ENCODE peak calls at places on chromosomes 5 and 9, in nine cellular contexts. D is IMR-90, N is prostate gland, V is right lobe of liver, X is esophagus squamous epithelium, Y is ovary, Z is breast epithelium, R is sigmoid colon, C is H1. W is an unnamed sample. For H3K4me1, the result is how much of the 10 kb centered on the place peaks cover.

GRCh38 chr5:115494570-115495289 is 49.8 kb downstream of the FEM1C start:
- DNase-seq in D (no peak), N (no peak), V (no peak), X (no peak), Y (no peak), Z (no peak), R (no peak), C (no peak), W (no peak)

GRCh38 chr5:112121268-112121667 is 297.8 kb downstream of the EPB41L4A start:
- DNase-seq in D (peak), N (no peak), V (no peak), X (no peak), Y (no peak), Z (no peak), R (no peak), C (no peak), W (no peak)

GRCh38 chr5:102600964-102601363 is 102.2 kb upstream of the SLCO6A1 start:
- DNase-seq in D (peak), N (no peak), V (no peak), X (no peak), Y (no peak), Z (no peak), R (no peak), C (no peak), W (no peak)

GRCh38 chr5:31581498-31582099 is 49.5 kb downstream of the C5orf22 start:
- DNase-seq in D (peak), N (no peak), V (no peak), X (no peak), Y (no peak), Z (no peak), R (no peak), C (no peak), W (no peak)

GRCh38 chr9:77440057-77440456 is 208.1 kb downstream of the GNA14 start:
- DNase-seq in D (peak), N (no peak), V (no peak), X (no peak), Y (no peak), Z (no peak), R (no peak), C (peak), W (no peak)

GRCh38 chr9:133064241-133065069 is 2.7 kb downstream of the CEL start:
- DNase-seq in D (no peak), N (no peak), V (no peak), X (no peak), Y (no peak), Z (no peak), R (no peak), C (no peak), W (no peak)

GRCh38 chr5:40227927-40228326 is 451.8 kb upstream of the PTGER4 start:
- DNase-seq in D (peak), N (no peak), V (no peak), X (no peak), Y (no peak), Z (no peak), R (no peak), C (no peak), W (no peak)

GRCh38 chr5:103512506-103512905 is 50.1 kb downstream of the NUDT12 start:
- DNase-seq in D (no peak), N (no peak), V (no peak), X (no peak), Y (no peak), Z (no peak), R (no peak), C (no peak), W (no peak)

GRCh38 chr5:31992377-31992776 is 181.7 kb downstream of the GOLPH3 start:
- DNase-seq in D (no peak), N (no peak), V (no peak), X (no peak), Y (no peak), Z (no peak), R (no peak), C (no peak), W (no peak)

DNA sequence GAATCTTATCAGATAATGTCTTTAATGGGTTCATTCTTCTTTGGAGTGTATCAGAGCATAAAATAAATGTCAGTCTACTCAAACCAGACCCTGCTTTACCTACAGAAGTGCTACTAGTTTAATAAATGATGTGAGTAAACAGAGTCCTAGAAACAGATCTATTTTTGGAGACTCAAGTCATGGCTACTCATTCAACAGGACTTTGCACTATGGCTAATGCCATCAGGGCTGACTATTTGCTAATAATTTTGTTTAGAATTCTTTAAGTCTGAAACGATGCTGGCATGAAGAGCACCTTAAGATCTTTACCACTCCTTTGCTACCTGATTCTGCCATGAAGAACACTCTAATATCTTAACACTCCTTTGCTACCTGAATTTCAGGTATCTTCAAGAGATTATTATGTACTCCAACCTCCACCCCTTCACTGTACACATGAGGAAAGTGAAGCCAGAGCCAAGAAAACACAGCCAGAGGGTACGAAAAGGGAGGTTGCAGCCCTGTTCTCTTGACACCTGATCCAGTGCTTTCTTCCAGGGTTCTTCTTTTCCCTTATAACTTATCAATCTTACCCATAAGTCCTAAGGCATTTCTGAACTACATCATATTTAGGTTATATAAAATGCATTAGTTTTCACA is 62.4 kb downstream of the ZNF608 start:
- DNase-seq in D (no peak), N (no peak), V (no peak), X (no peak), Y (no peak), Z (no peak), R (no peak), C (no peak), W (no peak)
- H3K4me1 ChIP-seq in D (under half), N (under half), V (under half), X (under half), Y (under half), Z (under half), R (under half), C (under half), W (under half)

GRCh38 chr5:114447084-114447773 is 85.4 kb downstream of the KCNN2 start:
- DNase-seq in D (peak), N (no peak), V (no peak), X (no peak), Y (no peak), Z (no peak), R (no peak), C (no peak), W (no peak)
- TF ChIP-seq CTCF in D (no peak), N (peak), V (peak), X (peak), Y (no peak), Z (no peak), R (no peak), C (no peak), W (no peak)

GRCh38 chr5:61301820-61302563 is 30.1 kb upstream of the ZSWIM6 start:
- DNase-seq in D (peak), N (peak), V (peak), X (no peak), Y (no peak), Z (peak), R (peak), C (no peak), W (no peak)
- TF ChIP-seq POLR2A in D (peak), N (peak), V (no peak), X (no peak), Y (no peak), Z (no peak), R (no peak), C (no peak), W (no peak)

GRCh38 chr5:136309932-136310598 is 55.3 kb downstream of the TRPC7 start:
- DNase-seq in D (no peak), N (no peak), V (no peak), X (no peak), Y (no peak), Z (no peak), R (no peak), C (no peak), W (no peak)

GRCh38 chr5:136308396-136308795 is 56.9 kb downstream of the TRPC7 start:
- DNase-seq in D (no peak), N (no peak), V (no peak), X (no peak), Y (no peak), Z (no peak), R (no peak), C (no peak), W (no peak)

GRCh38 chr5:136309376-136309775 is 56.0 kb downstream of the TRPC7 start:
- DNase-seq in D (no peak), N (no peak), V (no peak), X (no peak), Y (no peak), Z (no peak), R (no peak), C (no peak), W (no peak)

GRCh38 chr5:136311999-136312398 is 53.3 kb downstream of the TRPC7 start:
- DNase-seq in D (no peak), N (no peak), V (no peak), X (no peak), Y (no peak), Z (no peak), R (no peak), C (no peak), W (no peak)

GRCh38 chr5:136314302-136314701 is 51.0 kb downstream of the TRPC7 start:
- DNase-seq in D (no peak), N (no peak), V (no peak), X (no peak), Y (no peak), Z (no peak), R (no peak), C (no peak), W (no peak)
- H3K4me1 ChIP-seq in D (under half), N (under half), V (under half), X (under half), Y (under half), Z (under half), R (under half), C (under half), W (under half)

GRCh38 chr5:1565737-1566734 is 42.3 kb upstream of the LPCAT1 start:
- DNase-seq in D (no peak), N (no peak), V (no peak), X (no peak), Y (no peak), Z (no peak), R (no peak), C (no peak), W (peak)
- TF ChIP-seq CTCF in D (no peak), N (no peak), V (no peak), X (no peak), Y (no peak), Z (no peak), R (no peak), C (no peak), W (no peak)

GRCh38 chr5:151038801-151039238 is 18.4 kb downstream of the GPX3 start:
- DNase-seq in D (peak), N (no peak), V (no peak), X (no peak), Y (no peak), Z (no peak), R (no peak), C (no peak), W (no peak)

GRCh38 chr5:151038292-151038745 is 17.9 kb downstream of the GPX3 start:
- DNase-seq in D (no peak), N (no peak), V (no peak), X (no peak), Y (no peak), Z (no peak), R (no peak), C (no peak), W (no peak)

GRCh38 chr5:151041577-151042268 is 21.3 kb downstream of the GPX3 start:
- DNase-seq in D (no peak), N (no peak), V (no peak), X (no peak), Y (no peak), Z (no peak), R (no peak), C (no peak), W (no peak)

GRCh38 chr5:151039665-151040064 is 19.3 kb downstream of the GPX3 start:
- DNase-seq in D (no peak), N (no peak), V (no peak), X (no peak), Y (no peak), Z (no peak), R (no peak), C (no peak), W (no peak)

GRCh38 chr5:151040211-151040747 is 19.9 kb downstream of the GPX3 start:
- DNase-seq in D (peak), N (no peak), V (peak), X (no peak), Y (no peak), Z (no peak), R (no peak), C (no peak), W (no peak)
- TF ChIP-seq POLR2A in D (no peak), N (no peak), V (no peak), X (no peak), Y (no peak), Z (no peak), R (no peak), C (no peak), W (no peak)

W was measured in suprapubic skin.